ENCODE peak calls at places on chromosomes 12 and 14, in four cellular contexts. N is A549, J is HepG2, V is K562. G is an unnamed sample.

GRCh38 chr14:34873591-34874385 is 1.4 kb downstream of the BAZ1A start:
- DNase-seq in N (peak; percentile 81), J (no peak), V (peak; percentile 80), G (peak; percentile 62)

GRCh38 chr12:94082690-94083089 is 65.7 kb upstream of the PLXNC1 start:
- DNase-seq in N (no peak), J (no peak), V (no peak), G (no peak)

GRCh38 chr12:127051139-127051538 is 1215.8 kb upstream of the TMEM132C start:
- DNase-seq in N (no peak), J (no peak), V (no peak), G (no peak)

GRCh38 chr14:49508124-49508523 is 78.1 kb downstream of the RPS29 start:
- DNase-seq in N (no peak), J (no peak), V (no peak), G (no peak)

GRCh38 chr14:69300601-69301221 is 40.8 kb downstream of the GALNT16 start:
- DNase-seq in N (no peak), J (no peak), V (no peak), G (no peak)

GRCh38 chr12:1064317-1064716 is 73.3 kb downstream of the ERC1 start:
- DNase-seq in N (no peak), J (no peak), V (no peak), G (no peak)

GRCh38 chr12:10283028-10283427 is 24.6 kb upstream of the KLRD1 start:
- DNase-seq in N (no peak), J (no peak), V (no peak), G (no peak)

GRCh38 chr14:101078892-101079221 is 175.3 kb upstream of the RTL1 start:
- DNase-seq in N (no peak), J (no peak), V (no peak), G (no peak)

GRCh38 chr12:92288533-92288932 is 142.9 kb upstream of the BTG1 start:
- DNase-seq in N (no peak), J (no peak), V (no peak), G (no peak)

GRCh38 chr12:22653075-22653474 is 28.1 kb downstream of the ETNK1 start:
- DNase-seq in N (no peak), J (no peak), V (no peak), G (no peak)

GRCh38 chr12:107275530-107275929 is 182.2 kb upstream of the CRY1 start:
- DNase-seq in N (no peak), J (no peak), V (no peak), G (no peak)

GRCh38 chr14:52286659-52287649 is 19.5 kb downstream of the PTGDR start:
- DNase-seq in N (no peak), J (no peak), V (no peak), G (no peak)

GRCh38 chr14:69634871-69635270 is 23.5 kb downstream of the SUSD6 start:
- DNase-seq in N (no peak), J (no peak), V (no peak), G (no peak)

GRCh38 chr12:87991483-87991882 is 37.7 kb downstream of the C12orf50 start:
- DNase-seq in N (no peak), J (no peak), V (no peak), G (no peak)

GRCh38 chr12:56160160-56160763 is 2.1 kb downstream of the MYL6 start:
- DNase-seq in N (no peak), J (no peak), V (no peak), G (no peak)

GRCh38 chr12:25194211-25194610 is 749 bp downstream of the DNAI7 start:
- DNase-seq in N (no peak), J (no peak), V (no peak), G (no peak)

GRCh38 chr12:82835217-82835616 is 148.5 kb downstream of the TMTC2 start:
- DNase-seq in N (no peak), J (no peak), V (no peak), G (no peak)

GRCh38 chr12:78888583-78888982 is 24.0 kb downstream of the SYT1 start:
- DNase-seq in N (peak; percentile 59), J (no peak), V (no peak), G (peak; percentile 34)

GRCh38 chr12:120663741-120664140 is 23.2 kb upstream of the MLEC start:
- DNase-seq in N (no peak), J (no peak), V (no peak), G (no peak)

GRCh38 chr12:23534196-23534595 is 415.3 kb downstream of the SOX5 start:
- DNase-seq in N (no peak), J (no peak), V (no peak), G (no peak)

GRCh38 chr12:24839268-24839791 is 109.6 kb downstream of the BCAT1 start:
- DNase-seq in N (no peak), J (no peak), V (no peak), G (peak; percentile 99)

GRCh38 chr12:19191563-19191962 is 62.0 kb downstream of the PLEKHA5 start:
- DNase-seq in N (no peak), J (no peak), V (no peak), G (no peak)

GRCh38 chr14:74973003-74973614 is 17.7 kb upstream of the PGF start:
- DNase-seq in N (no peak), J (no peak), V (no peak), G (no peak)

GRCh38 chr12:17577405-17577804 is 512.6 kb downstream of the RERGL start:
- DNase-seq in N (no peak), J (no peak), V (no peak), G (no peak)

GRCh38 chr12:97151481-97151880 is 244.4 kb downstream of the NEDD1 start:
- DNase-seq in N (no peak), J (no peak), V (no peak), G (no peak)

GRCh38 chr12:93879476-93880376 is 202.6 kb downstream of the CRADD start:
- DNase-seq in N (peak; percentile 44), J (no peak), V (no peak), G (no peak)

GRCh38 chr12:119683816-119684215 is 15.9 kb downstream of the PRKAB1 start:
- DNase-seq in N (no peak), J (peak; percentile 84), V (no peak), G (no peak)

GRCh38 chr14:32709072-32709471 is 229.6 kb upstream of the NPAS3 start:
- DNase-seq in N (peak; percentile 11), J (no peak), V (no peak), G (no peak)

GRCh38 chr14:67583711-67584644 is 16.1 kb downstream of the PIGH start:
- DNase-seq in N (peak; percentile 56), J (peak; percentile 58), V (peak; percentile 72), G (no peak)

GRCh38 chr12:41019461-41019860 is 168.7 kb upstream of the PDZRN4 start:
- DNase-seq in N (no peak), J (no peak), V (no peak), G (no peak)
- TF ChIP-seq POLR2AphosphoS2 in N (no peak), J (no peak), V (no peak), G (no peak)

GRCh38 chr12:118064608-118065007 is 3.6 kb upstream of the WSB2 start:
- DNase-seq in N (no peak), J (no peak), V (peak; percentile 35), G (no peak)
- TF ChIP-seq POLR2AphosphoS2 in N (no peak), J (no peak), V (no peak), G (no peak)

GRCh38 chr12:27732281-27732680 is 21.6 kb downstream of the MRPS35 start:
- DNase-seq in N (peak; percentile 42), J (peak; percentile 39), V (no peak), G (no peak)

GRCh38 chr12:27730097-27730588 is 19.5 kb downstream of the MRPS35 start:
- DNase-seq in N (no peak), J (no peak), V (no peak), G (no peak)

GRCh38 chr12:27733052-27733656 is 22.5 kb downstream of the MRPS35 start:
- DNase-seq in N (peak; percentile 55), J (peak; percentile 10), V (peak; percentile 43), G (no peak)

GRCh38 chr12:27733791-27734190 is 23.2 kb downstream of the MRPS35 start:
- DNase-seq in N (no peak), J (no peak), V (no peak), G (no peak)
- TF ChIP-seq POLR2AphosphoS2 in N (no peak), J (no peak), V (no peak), G (no peak)

DNA sequence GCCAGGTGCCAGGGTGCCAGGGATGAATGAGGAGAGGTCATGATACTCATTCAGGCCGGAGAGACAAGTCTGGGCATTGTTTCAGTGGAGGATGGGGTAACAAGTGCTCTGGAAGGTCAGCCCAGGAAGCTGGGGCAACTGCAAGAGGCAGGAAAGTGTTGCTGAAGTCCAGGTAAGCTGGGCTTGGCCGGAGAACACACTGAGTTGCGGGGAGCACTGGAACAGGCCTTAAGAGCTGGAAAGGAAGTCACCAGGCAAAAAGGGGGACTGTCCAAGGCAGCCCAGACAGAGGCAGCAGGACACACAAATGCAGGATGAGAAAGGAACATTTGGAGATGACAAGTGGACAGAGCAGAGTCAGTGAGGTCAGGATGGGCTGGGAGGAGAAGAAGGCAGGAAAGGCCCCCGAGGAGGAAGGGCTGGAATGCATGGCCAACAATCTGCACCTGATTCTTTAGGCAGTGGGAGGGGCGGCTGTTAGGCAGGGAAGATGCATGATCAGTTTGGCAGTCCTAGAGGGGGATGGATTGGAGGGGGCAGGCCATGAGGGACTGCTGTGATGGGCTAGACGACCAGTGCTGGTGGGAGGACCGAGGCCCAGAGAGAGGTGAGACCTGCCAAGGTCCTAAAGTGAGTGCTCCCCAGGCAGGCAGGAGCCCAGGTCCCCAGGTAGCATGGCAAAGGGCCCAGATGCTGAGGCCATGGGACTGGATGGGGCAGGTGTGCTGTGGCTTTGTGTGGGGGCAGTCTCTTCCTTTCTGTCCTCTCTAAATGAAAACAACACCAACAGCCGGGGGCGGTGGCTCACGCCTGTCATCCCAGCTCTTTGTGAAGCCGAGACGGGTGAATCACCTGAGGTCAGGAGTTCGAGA is 17.2 kb upstream of the HHIPL1 start:
- DNase-seq in N (no peak), J (no peak), V (no peak), G (no peak)
- TF ChIP-seq POLR2AphosphoS2 in N (no peak), J (no peak), V (no peak), G (no peak)

GRCh38 chr14:105876829-105877228 is 350.4 kb downstream of the TMEM121 start:
- DNase-seq in N (no peak), J (no peak), V (no peak), G (no peak)
- TF ChIP-seq POLR2AphosphoS2 in N (no peak), J (no peak), V (no peak), G (no peak)

G was measured in GM12878.